ENCODE peak calls at places on chromosomes 16 and 17, in six cellular contexts. S is fibroblast of the aortic adventitia, L is colonic mucosa, Z is uterus, X is A549, I is HFF-Myc. N is an unnamed sample.

GRCh38 chr16:31880322-31880979 is 6.8 kb downstream of the ZNF267 start:
- DNase-seq in S (peak; percentile 63), X (no peak), L (no peak), I (peak; percentile 51), Z (no peak), N (no peak)

GRCh38 chr17:32604966-32605365 is 118.2 kb downstream of the CDK5R1 start:
- DNase-seq in I (no peak), X (no peak), S (no peak), L (no peak), Z (no peak), N (no peak)

GRCh38 chr17:3719265-3719664 is 4.4 kb upstream of the HASPIN start:
- DNase-seq in L (no peak), I (no peak), X (no peak), S (no peak), Z (no peak), N (no peak)

GRCh38 chr16:24609740-24610420 is 70.5 kb downstream of the RBBP6 start:
- DNase-seq in S (peak; percentile 68), Z (peak; percentile 60), X (no peak), I (no peak), L (peak; percentile 36), N (no peak)

GRCh38 chr17:16911141-16911937 is 60.6 kb downstream of the TNFRSF13B start:
- DNase-seq in L (peak; percentile 14), X (no peak), S (no peak), I (no peak), Z (no peak), N (no peak)

GRCh38 chr16:56748826-56749225 is 18.9 kb downstream of the NUP93 start:
- DNase-seq in S (no peak), L (no peak), X (no peak), Z (no peak), I (no peak), N (no peak)

GRCh38 chr17:68642118-68642412 is 40.9 kb upstream of the FAM20A start:
- DNase-seq in X (no peak), L (no peak), S (no peak), I (no peak), Z (no peak), N (no peak)

GRCh38 chr16:48559462-48560211 is 50.3 kb downstream of the N4BP1 start:
- DNase-seq in S (no peak), Z (no peak), L (no peak), X (no peak), I (no peak), N (no peak)

GRCh38 chr17:65809366-65809765 is 247.9 kb upstream of the AXIN2 start:
- DNase-seq in X (no peak), L (no peak), S (no peak), Z (no peak), I (no peak), N (no peak)

GRCh38 chr16:84600343-84601229 is 17.3 kb downstream of the COTL1 start:
- DNase-seq in L (no peak), I (no peak), X (no peak), Z (no peak), S (peak; percentile 28), N (no peak)

GRCh38 chr17:3935825-3936355 is 19.6 kb upstream of the P2RX1 start:
- DNase-seq in L (no peak), X (no peak), S (peak; percentile 44), Z (no peak), I (no peak), N (no peak)

GRCh38 chr17:56478836-56479447 is 114.6 kb upstream of the NOG start:
- DNase-seq in S (peak; percentile 28), L (peak; percentile 20), X (peak; percentile 25), I (no peak), Z (no peak), N (no peak)

GRCh38 chr16:57572978-57573733 is 30.7 kb downstream of the ADGRG5 start:
- DNase-seq in X (no peak), S (no peak), I (no peak), L (no peak), Z (no peak), N (no peak)

GRCh38 chr16:4869147-4869790 is 22.0 kb downstream of the UBN1 start:
- DNase-seq in L (no peak), X (no peak), S (no peak), Z (no peak), I (no peak), N (no peak)

GRCh38 chr17:42467889-42468288 is 9.2 kb downstream of the ATP6V0A1 start:
- DNase-seq in Z (no peak), I (no peak), S (no peak), X (no peak), L (no peak), N (no peak)

GRCh38 chr17:31068291-31068690 is 26.5 kb upstream of the NF1 start:
- DNase-seq in I (no peak), X (no peak), L (peak; percentile 64), Z (no peak), S (no peak), N (no peak)

GRCh38 chr17:43660262-43660661 is 1.5 kb downstream of the MEOX1 start:
- DNase-seq in I (no peak), L (no peak), X (no peak), Z (no peak), S (no peak), N (no peak)

GRCh38 chr17:68398731-68399637 is 58.3 kb downstream of the WIPI1 start:
- DNase-seq in Z (peak; percentile 58), L (peak; percentile 45), X (peak; percentile 96), I (no peak), S (peak; percentile 76), N (no peak)

GRCh38 chr16:87333101-87333500 is 15.9 kb upstream of the C16orf95 start:
- DNase-seq in L (no peak), S (no peak), X (no peak), I (no peak), Z (no peak), N (no peak)

GRCh38 chr17:68198931-68199836 is 48.7 kb upstream of the AMZ2 start:
- DNase-seq in X (peak; percentile 41), L (no peak), I (no peak), S (no peak), Z (no peak), N (no peak)

GRCh38 chr16:85612191-85612800 is 826 bp upstream of the GSE1 start:
- DNase-seq in X (peak; percentile 97), L (peak; percentile 85), Z (peak; percentile 64), S (peak; percentile 91), I (peak; percentile 51), N (peak; percentile 44)

GRCh38 chr17:42618442-42619150 is 9.1 kb downstream of the TUBG1 start:
- DNase-seq in Z (peak; percentile 18), L (peak; percentile 52), I (no peak), X (peak; percentile 58), S (no peak), N (no peak)

GRCh38 chr16:71373073-71373472 is 14.6 kb downstream of the CALB2 start:
- DNase-seq in S (no peak), L (no peak), Z (no peak), I (no peak), X (peak; percentile 59), N (no peak)

GRCh38 chr16:83771306-83771942 is 36.4 kb upstream of the HSBP1 start:
- DNase-seq in S (peak; percentile 2), Z (peak; percentile 14), I (no peak), L (no peak), X (no peak), N (no peak)

GRCh38 chr16:85593503-85594195 is 19.5 kb upstream of the GSE1 start:
- DNase-seq in S (no peak), I (no peak), X (no peak), L (no peak), Z (no peak), N (no peak)

GRCh38 chr16:14205666-14206065 is 134.5 kb downstream of the MRTFB start:
- DNase-seq in L (no peak), S (no peak), I (no peak), Z (no peak), X (no peak), N (no peak)

GRCh38 chr16:69926241-69926640 is 24.9 kb upstream of the CLEC18A start:
- DNase-seq in Z (no peak), X (no peak), S (no peak), I (no peak), L (no peak), N (no peak)

GRCh38 chr17:50612281-50612680 is 22.4 kb upstream of the ABCC3 start:
- DNase-seq in S (no peak), X (no peak), L (no peak), I (no peak), Z (no peak), N (no peak)

GRCh38 chr17:50613596-50613995 is 21.1 kb upstream of the ABCC3 start:
- DNase-seq in L (no peak), S (peak; percentile 14), Z (no peak), X (no peak), I (no peak), N (no peak)

GRCh38 chr17:50615818-50616217 is 18.9 kb upstream of the ABCC3 start:
- DNase-seq in I (no peak), X (no peak), L (no peak), S (no peak), Z (no peak), N (no peak)

GRCh38 chr17:50613007-50613406 is 21.7 kb upstream of the ABCC3 start:
- DNase-seq in S (no peak), I (no peak), X (no peak), L (no peak), Z (no peak), N (no peak)

GRCh38 chr17:50614471-50615051 is 20.1 kb upstream of the ABCC3 start:
- DNase-seq in X (no peak), Z (no peak), I (no peak), S (no peak), L (no peak), N (no peak)
- H3K4me3 ChIP-seq in X (no peak overlapping the region), Z (no peak overlapping the region), I (no peak overlapping the region), S (no peak overlapping the region), L (no peak overlapping the region), N (no peak overlapping the region)

GRCh38 chr17:74742978-74743545 is 5.4 kb upstream of the NHERF1 start:
- DNase-seq in L (no peak), X (no peak), S (no peak), I (no peak), Z (no peak), N (no peak)
- H3K4me3 ChIP-seq in L (no peak overlapping the region), X (no peak overlapping the region), S (no peak overlapping the region), I (no peak overlapping the region), Z (no peak overlapping the region), N (no peak overlapping the region)

GRCh38 chr17:79842656-79843474 is 3.6 kb upstream of the CBX4 start:
- DNase-seq in S (peak; percentile 15), I (no peak), Z (no peak), L (peak; percentile 29), X (no peak), N (no peak)
- H3K4me3 ChIP-seq in S (no peak overlapping the region), I (peak overlapping the region; percentile 34), Z (peak overlapping the region; percentile 53), L (peak overlapping the region; percentile 50), X (no peak overlapping the region), N (peak overlapping the region; percentile 45)

GRCh38 chr17:59383893-59384292 is 52.4 kb downstream of the YPEL2 start:
- DNase-seq in I (no peak), Z (no peak), S (no peak), L (no peak), X (no peak), N (no peak)

GRCh38 chr17:59388070-59388556 is 56.7 kb downstream of the YPEL2 start:
- DNase-seq in L (no peak), I (no peak), S (no peak), Z (no peak), X (no peak), N (no peak)

GRCh38 chr17:59381716-59382570 is 50.5 kb downstream of the YPEL2 start:
- DNase-seq in X (no peak), S (peak; percentile 25), Z (no peak), I (no peak), L (peak; percentile 84), N (no peak)

GRCh38 chr17:59391026-59391425 is 59.6 kb downstream of the YPEL2 start:
- DNase-seq in L (no peak), S (no peak), I (no peak), Z (no peak), X (no peak), N (no peak)

GRCh38 chr17:59387351-59388069 is 56.1 kb downstream of the YPEL2 start:
- DNase-seq in I (no peak), Z (no peak), S (peak; percentile 13), L (no peak), X (no peak), N (no peak)
- H3K4me3 ChIP-seq in I (no peak overlapping the region), Z (no peak overlapping the region), S (no peak overlapping the region), L (no peak overlapping the region), X (no peak overlapping the region), N (no peak overlapping the region)